ENCODE peak calls at places on chromosome 9, in four cellular contexts. Q is GM13976, T is AG04449, M is RWPE1. P is an unnamed sample.

GRCh38 chr9:2923810-2924768 is 80.2 kb upstream of the PUM3 start:
- DNase-seq in Q (no peak), T (no peak), M (no peak), P (no peak)

GRCh38 chr9:129617167-129617566 is 3.7 kb downstream of the C9orf50 start:
- DNase-seq in Q (peak; percentile 45), T (no peak), M (peak; percentile 58), P (no peak)

GRCh38 chr9:114304416-114305188 is 18.3 kb upstream of the ORM1 start:
- DNase-seq in Q (no peak), T (no peak), M (no peak), P (no peak)

GRCh38 chr9:38141751-38142150 is 72.7 kb upstream of the SHB start:
- DNase-seq in Q (no peak), T (peak; percentile 40), M (peak; percentile 67), P (no peak)

GRCh38 chr9:127224883-127225739 is 39.5 kb upstream of the GARNL3 start:
- DNase-seq in Q (peak; percentile 100), T (no peak), M (peak; percentile 100), P (peak; percentile 100)

GRCh38 chr9:96317335-96317980 is 15.5 kb upstream of the HSD17B3 start:
- DNase-seq in Q (peak; percentile 65), T (peak; percentile 19), M (peak; percentile 81), P (peak; percentile 65)

GRCh38 chr9:98168952-98169488 is 23.4 kb downstream of the CORO2A start:
- DNase-seq in Q (peak; percentile 96), T (no peak), M (peak; percentile 93), P (peak; percentile 93)

GRCh38 chr9:4298255-4299005 is 1.4 kb downstream of the GLIS3 start:
- DNase-seq in Q (peak; percentile 52), T (no peak), M (no peak), P (peak; percentile 55)

GRCh38 chr9:134165357-134166315 is 1.3 kb upstream of the RNU6ATAC start:
- DNase-seq in Q (no peak), T (no peak), M (peak; percentile 34), P (no peak)

GRCh38 chr9:74804018-74804385 is 83.7 kb downstream of the TRPM6 start:
- DNase-seq in Q (no peak), T (no peak), M (peak; percentile 74), P (no peak)

GRCh38 chr9:127700594-127701255 is 6.1 kb upstream of the CFAP157 start:
- DNase-seq in Q (no peak), T (no peak), M (no peak), P (no peak)

GRCh38 chr9:93086445-93087224 is 9.4 kb upstream of the CARD19 start:
- DNase-seq in Q (no peak), T (no peak), M (no peak), P (no peak)

GRCh38 chr9:105176194-105176593 is 68.3 kb upstream of the SLC44A1 start:
- DNase-seq in Q (no peak), T (no peak), M (no peak), P (no peak)

GRCh38 chr9:90905079-90905478 is 103.5 kb downstream of the SYK start:
- DNase-seq in Q (no peak), T (no peak), M (no peak), P (no peak)

DNA sequence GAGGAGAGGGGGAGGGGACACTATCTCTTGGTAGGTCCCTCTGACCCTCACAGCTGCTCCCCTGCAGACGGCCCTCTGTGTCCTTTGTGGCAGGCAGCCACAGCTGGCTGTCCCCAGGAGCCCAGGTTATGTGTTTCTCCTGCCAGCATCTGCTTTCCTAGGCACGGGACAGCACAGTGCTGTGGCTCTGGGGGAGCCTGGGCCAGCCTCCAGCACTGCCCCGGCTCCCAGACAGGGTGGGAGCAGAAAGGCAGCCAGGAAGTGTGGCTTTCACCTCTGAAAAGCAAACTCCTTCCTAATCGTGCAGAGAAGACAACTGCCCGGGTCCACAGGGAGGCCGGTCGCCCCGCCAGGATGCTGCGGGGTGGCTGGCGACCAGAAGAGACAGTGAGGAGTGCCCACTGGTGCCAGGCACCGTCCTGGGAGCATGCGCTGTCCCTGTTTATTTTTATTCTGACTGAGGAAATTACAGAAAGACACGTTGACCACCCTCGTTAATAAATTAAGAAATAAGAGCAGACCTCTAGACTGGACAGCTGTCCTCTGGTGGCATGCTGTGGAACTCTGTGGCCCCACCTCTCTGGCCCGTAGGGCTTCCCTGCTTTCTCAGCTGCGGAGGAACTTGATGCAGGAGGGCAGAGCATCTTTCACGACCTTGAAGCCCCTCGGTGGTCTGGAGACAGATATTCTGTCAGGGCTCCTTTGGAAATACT is 240.3 kb downstream of the FANCC start:
- DNase-seq in Q (no peak), T (no peak), M (no peak), P (no peak)
- TF ChIP-seq CTCF in Q (no peak), T (no peak), M (no peak), P (no peak)

DNA sequence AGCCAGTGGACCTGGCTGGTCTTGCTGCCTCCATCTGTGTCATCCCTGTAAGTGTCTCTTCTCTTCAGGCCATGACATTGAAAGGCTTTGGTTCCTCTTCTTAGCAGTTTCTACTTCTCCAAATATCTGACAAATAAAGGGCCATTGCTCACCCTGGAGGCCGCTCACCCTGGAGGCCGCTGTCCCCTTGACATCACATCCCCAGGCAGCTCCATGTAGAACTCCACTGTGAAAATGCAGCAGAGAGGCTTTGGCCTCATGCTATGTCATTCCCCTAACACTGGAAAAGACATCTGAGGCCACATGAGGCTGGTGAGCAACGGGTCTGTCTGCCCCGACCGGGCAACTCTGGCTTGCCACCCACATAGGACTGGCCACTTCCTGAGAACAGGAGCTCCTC is 55.5 kb downstream of the GADD45G start:
- DNase-seq in Q (no peak), T (no peak), M (no peak), P (no peak)
- TF ChIP-seq CTCF in Q (no peak), T (no peak), M (no peak), P (no peak)

DNA sequence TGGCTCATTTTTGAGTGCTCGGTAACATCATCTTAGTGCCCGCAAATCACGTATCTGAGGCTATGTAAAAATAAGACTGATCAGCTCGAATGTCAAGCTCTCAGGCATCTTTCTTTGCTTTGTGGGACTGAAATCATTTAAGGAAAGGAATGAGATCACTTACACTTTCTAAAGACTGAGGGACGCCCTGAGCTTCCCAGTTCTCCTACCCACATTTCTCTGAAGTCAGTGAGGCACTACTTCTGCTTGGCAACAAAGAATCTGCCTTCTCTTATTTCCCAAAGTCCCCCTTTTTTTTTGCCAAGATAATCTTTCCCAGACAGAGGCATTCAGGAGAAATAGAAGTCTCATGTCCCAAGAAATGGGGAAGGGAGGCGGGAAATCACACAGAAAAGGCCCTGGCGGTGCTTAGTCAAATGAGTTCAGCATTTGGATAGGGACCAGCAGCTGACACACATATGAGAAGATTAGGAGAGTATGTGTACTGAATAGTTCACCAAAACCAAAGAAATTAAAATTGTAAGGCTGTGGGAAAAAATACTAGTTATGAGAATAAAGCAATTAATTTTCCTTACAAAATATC is 159.6 kb downstream of the MUSK start:
- DNase-seq in Q (no peak), T (no peak), M (no peak), P (no peak)
- TF ChIP-seq CTCF in Q (no peak), T (no peak), M (no peak), P (no peak)

DNA sequence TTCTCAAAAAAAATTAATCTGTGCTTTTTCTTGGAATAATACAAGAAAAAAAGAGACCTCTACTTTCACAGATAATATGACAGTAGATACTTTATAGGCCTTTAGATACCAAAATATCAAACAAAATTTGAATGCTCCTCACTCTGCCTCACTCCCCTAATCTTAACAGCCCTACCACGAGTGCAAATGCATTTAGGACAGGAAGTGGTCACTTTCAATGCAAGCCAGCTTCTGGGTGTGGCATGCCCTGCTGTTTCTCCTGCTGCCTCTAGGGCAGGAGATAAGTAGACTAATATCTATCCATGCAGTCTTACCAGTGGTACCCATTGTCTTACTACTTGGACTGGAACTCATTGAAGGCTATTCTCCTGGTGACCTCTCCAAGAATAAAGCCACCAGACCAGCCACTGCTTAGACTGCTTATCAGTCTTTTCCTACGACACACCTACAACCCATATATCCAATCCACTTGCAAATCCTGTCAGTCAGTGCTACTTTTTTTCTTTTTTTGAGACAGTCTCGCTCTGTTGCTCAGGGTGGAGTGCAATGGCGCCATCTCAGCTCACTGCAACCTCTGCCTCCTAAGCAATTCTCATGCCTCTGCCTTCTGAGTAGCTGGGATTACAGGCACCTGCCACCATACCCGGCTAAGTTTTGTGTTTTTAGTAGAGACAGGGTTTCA is 23.0 kb downstream of the FRRS1L start:
- DNase-seq in Q (peak; percentile 61), T (no peak), M (peak; percentile 76), P (peak; percentile 58)
- TF ChIP-seq CTCF in Q (no peak), T (peak; percentile 14), M (peak; percentile 35), P (peak; percentile 21)